ENCODE peak calls at places on chromosomes 16 and 17, in nine cellular contexts. One of them, this sample, is unnamed.

GRCh38 chr16:83420206-83420760 is 387.5 kb upstream of the HSBP1 start:
- DNase-seq in transverse colon: no peak
- DNase-seq in A549: no peak
- DNase-seq in uterus: no peak
- DNase-seq in lower leg skin: no peak
- DNase-seq in heart left ventricle: no peak
- DNase-seq in H1: no peak
- DNase-seq in breast epithelium: no peak
- DNase-seq in IMR-90: peak; percentile 47
- DNase-seq in this sample: no peak

GRCh38 chr16:4241601-4242270 is at the start of gene SRL:
- DNase-seq in transverse colon: no peak
- DNase-seq in A549: no peak
- DNase-seq in uterus: no peak
- DNase-seq in lower leg skin: no peak
- DNase-seq in heart left ventricle: peak; percentile 75
- DNase-seq in H1: no peak
- DNase-seq in breast epithelium: no peak
- DNase-seq in IMR-90: no peak
- DNase-seq in this sample: no peak

GRCh38 chr16:47905771-47906170 is 250.0 kb downstream of the ABCC12 start:
- DNase-seq in transverse colon: no peak
- DNase-seq in A549: no peak
- DNase-seq in uterus: no peak
- DNase-seq in lower leg skin: no peak
- DNase-seq in heart left ventricle: no peak
- DNase-seq in H1: no peak
- DNase-seq in breast epithelium: no peak
- DNase-seq in IMR-90: peak; percentile 63
- DNase-seq in this sample: peak; percentile 39

GRCh38 chr16:31869511-31870201 is 4.0 kb upstream of the ZNF267 start:
- DNase-seq in transverse colon: peak; percentile 32
- DNase-seq in A549: no peak
- DNase-seq in uterus: no peak
- DNase-seq in lower leg skin: peak; percentile 82
- DNase-seq in heart left ventricle: peak; percentile 51
- DNase-seq in H1: no peak
- DNase-seq in breast epithelium: peak; percentile 38
- DNase-seq in IMR-90: peak; percentile 92
- DNase-seq in this sample: peak; percentile 49

GRCh38 chr16:82345318-82345717 is 175.3 kb upstream of the MPHOSPH6 start:
- DNase-seq in transverse colon: no peak
- DNase-seq in A549: no peak
- DNase-seq in uterus: no peak
- DNase-seq in lower leg skin: no peak
- DNase-seq in heart left ventricle: no peak
- DNase-seq in H1: no peak
- DNase-seq in breast epithelium: no peak
- DNase-seq in IMR-90: no peak
- DNase-seq in this sample: no peak

GRCh38 chr16:69727916-69728270 is 1.5 kb upstream of the NQO1 start:
- DNase-seq in transverse colon: no peak
- DNase-seq in A549: no peak
- DNase-seq in uterus: no peak
- DNase-seq in lower leg skin: no peak
- DNase-seq in heart left ventricle: no peak
- DNase-seq in H1: no peak
- DNase-seq in breast epithelium: peak; percentile 38
- DNase-seq in IMR-90: no peak
- DNase-seq in this sample: no peak

GRCh38 chr17:63185420-63185819 is 219.4 kb downstream of the TANC2 start:
- DNase-seq in transverse colon: no peak
- DNase-seq in A549: no peak
- DNase-seq in uterus: no peak
- DNase-seq in lower leg skin: no peak
- DNase-seq in heart left ventricle: no peak
- DNase-seq in H1: no peak
- DNase-seq in breast epithelium: no peak
- DNase-seq in IMR-90: no peak
- DNase-seq in this sample: no peak

GRCh38 chr17:69669441-69670178 is 255.1 kb downstream of the MAP2K6 start:
- DNase-seq in transverse colon: no peak
- DNase-seq in A549: no peak
- DNase-seq in uterus: no peak
- DNase-seq in lower leg skin: no peak
- DNase-seq in heart left ventricle: no peak
- DNase-seq in H1: no peak
- DNase-seq in breast epithelium: no peak
- DNase-seq in IMR-90: peak; percentile 65
- DNase-seq in this sample: no peak

GRCh38 chr17:61729690-61730268 is 133.5 kb downstream of the BRIP1 start:
- DNase-seq in transverse colon: no peak
- DNase-seq in A549: no peak
- DNase-seq in uterus: no peak
- DNase-seq in lower leg skin: no peak
- DNase-seq in heart left ventricle: no peak
- DNase-seq in H1: no peak
- DNase-seq in breast epithelium: no peak
- DNase-seq in IMR-90: peak; percentile 40
- DNase-seq in this sample: no peak

GRCh38 chr16:3038256-3038655 is 1.5 kb upstream of the BICDL2 start:
- DNase-seq in transverse colon: peak; percentile 79
- DNase-seq in A549: no peak
- DNase-seq in uterus: no peak
- DNase-seq in lower leg skin: no peak
- DNase-seq in heart left ventricle: no peak
- DNase-seq in H1: no peak
- DNase-seq in breast epithelium: peak; percentile 82
- DNase-seq in IMR-90: no peak
- DNase-seq in this sample: no peak

GRCh38 chr16:72884573-72884972 is 163.4 kb downstream of the ZFHX3 start:
- DNase-seq in transverse colon: no peak
- DNase-seq in A549: no peak
- DNase-seq in uterus: no peak
- DNase-seq in lower leg skin: no peak
- DNase-seq in heart left ventricle: no peak
- DNase-seq in H1: no peak
- DNase-seq in breast epithelium: no peak
- DNase-seq in IMR-90: no peak
- DNase-seq in this sample: no peak

GRCh38 chr16:70474320-70475053 is 20.1 kb downstream of the FCSK start:
- DNase-seq in transverse colon: no peak
- DNase-seq in A549: no peak
- DNase-seq in uterus: no peak
- DNase-seq in lower leg skin: no peak
- DNase-seq in heart left ventricle: no peak
- DNase-seq in H1: no peak
- DNase-seq in breast epithelium: no peak
- DNase-seq in IMR-90: no peak
- DNase-seq in this sample: no peak

GRCh38 chr16:48623304-48624016 is 13.5 kb upstream of the N4BP1 start:
- DNase-seq in transverse colon: peak; percentile 88
- DNase-seq in A549: peak; percentile 84
- DNase-seq in uterus: peak; percentile 65
- DNase-seq in lower leg skin: peak; percentile 72
- DNase-seq in heart left ventricle: peak; percentile 88
- DNase-seq in H1: peak; percentile 59
- DNase-seq in breast epithelium: peak; percentile 73
- DNase-seq in IMR-90: peak; percentile 75
- DNase-seq in this sample: peak; percentile 90

GRCh38 chr17:69654981-69655581 is 240.6 kb downstream of the MAP2K6 start:
- DNase-seq in transverse colon: no peak
- DNase-seq in A549: peak; percentile 11
- DNase-seq in uterus: no peak
- DNase-seq in lower leg skin: no peak
- DNase-seq in heart left ventricle: no peak
- DNase-seq in H1: no peak
- DNase-seq in breast epithelium: no peak
- DNase-seq in IMR-90: peak; percentile 95
- DNase-seq in this sample: peak; percentile 38

GRCh38 chr17:78359216-78359935 is 501 bp downstream of the SOCS3 start:
- DNase-seq in transverse colon: no peak
- DNase-seq in A549: peak; percentile 64
- DNase-seq in uterus: no peak
- DNase-seq in lower leg skin: no peak
- DNase-seq in heart left ventricle: no peak
- DNase-seq in H1: no peak
- DNase-seq in breast epithelium: no peak
- DNase-seq in IMR-90: no peak
- DNase-seq in this sample: peak; percentile 49
- TF ChIP-seq POLR2A in transverse colon: no peak
- TF ChIP-seq POLR2A in A549: no peak
- TF ChIP-seq POLR2A in uterus: no peak
- TF ChIP-seq POLR2A in lower leg skin: no peak
- TF ChIP-seq POLR2A in heart left ventricle: no peak
- TF ChIP-seq POLR2A in H1: no peak
- TF ChIP-seq POLR2A in breast epithelium: no peak
- TF ChIP-seq POLR2A in IMR-90: no peak
- TF ChIP-seq POLR2A in this sample: no peak

GRCh38 chr17:51259574-51260236 is at the start of gene MBTD1:
- DNase-seq in transverse colon: peak; percentile 96
- DNase-seq in A549: peak; percentile 98
- DNase-seq in uterus: peak; percentile 96
- DNase-seq in lower leg skin: peak; percentile 96
- DNase-seq in heart left ventricle: peak; percentile 96
- DNase-seq in H1: peak; percentile 84
- DNase-seq in breast epithelium: peak; percentile 92
- DNase-seq in IMR-90: peak; percentile 97
- DNase-seq in this sample: peak; percentile 97
- TF ChIP-seq POLR2A in transverse colon: peak; percentile 14
- TF ChIP-seq POLR2A in A549: peak; percentile 36
- TF ChIP-seq POLR2A in uterus: peak; percentile 24
- TF ChIP-seq POLR2A in lower leg skin: no peak
- TF ChIP-seq POLR2A in heart left ventricle: peak; percentile 31
- TF ChIP-seq POLR2A in H1: peak; percentile 80
- TF ChIP-seq POLR2A in breast epithelium: peak; percentile 24
- TF ChIP-seq POLR2A in IMR-90: no peak
- TF ChIP-seq POLR2A in this sample: peak; percentile 24

DNA sequence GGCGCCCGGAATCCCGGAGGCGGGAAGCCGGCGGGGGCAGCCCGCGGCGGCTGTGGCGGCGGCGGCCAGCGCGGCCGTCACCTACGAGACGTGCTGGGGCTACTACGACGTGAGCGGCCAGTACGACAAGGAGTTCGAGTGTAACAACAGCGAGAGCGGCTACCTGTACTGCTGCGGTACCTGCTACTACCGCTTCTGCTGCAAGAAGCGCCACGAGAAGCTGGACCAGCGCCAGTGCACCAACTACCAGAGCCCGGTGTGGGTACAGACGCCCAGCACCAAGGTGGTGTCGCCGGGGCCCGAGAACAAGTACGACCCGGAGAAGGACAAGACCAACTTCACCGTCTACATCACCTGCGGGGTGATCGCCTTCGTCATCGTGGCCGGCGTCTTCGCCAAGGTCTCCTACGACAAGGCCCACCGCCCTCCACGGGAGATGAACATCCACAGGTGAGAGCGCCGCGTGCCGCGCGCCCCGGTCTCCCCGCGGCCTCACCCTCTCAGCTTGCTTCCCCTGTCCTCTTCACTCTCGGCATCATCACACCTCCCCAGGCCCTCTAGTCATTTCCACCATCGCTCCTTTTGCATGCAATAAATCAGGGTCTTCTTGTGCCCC is 706 bp downstream of the SHISA6 start:
- DNase-seq in transverse colon: peak; percentile 33
- DNase-seq in A549: no peak
- DNase-seq in uterus: no peak
- DNase-seq in lower leg skin: peak; percentile 18
- DNase-seq in heart left ventricle: no peak
- DNase-seq in H1: no peak
- DNase-seq in breast epithelium: no peak
- DNase-seq in IMR-90: no peak
- DNase-seq in this sample: no peak
- TF ChIP-seq POLR2A in transverse colon: no peak
- TF ChIP-seq POLR2A in A549: no peak
- TF ChIP-seq POLR2A in uterus: no peak
- TF ChIP-seq POLR2A in lower leg skin: no peak
- TF ChIP-seq POLR2A in heart left ventricle: no peak
- TF ChIP-seq POLR2A in H1: no peak
- TF ChIP-seq POLR2A in breast epithelium: no peak
- TF ChIP-seq POLR2A in IMR-90: no peak
- TF ChIP-seq POLR2A in this sample: no peak

GRCh38 chr16:8675183-8676159 is 1.1 kb downstream of the ABAT start:
- DNase-seq in transverse colon: no peak
- DNase-seq in A549: no peak
- DNase-seq in uterus: no peak
- DNase-seq in lower leg skin: no peak
- DNase-seq in heart left ventricle: no peak
- DNase-seq in H1: no peak
- DNase-seq in breast epithelium: no peak
- DNase-seq in IMR-90: no peak
- DNase-seq in this sample: no peak

GRCh38 chr16:8676160-8676547 is 1.7 kb downstream of the ABAT start:
- DNase-seq in transverse colon: no peak
- DNase-seq in A549: no peak
- DNase-seq in uterus: no peak
- DNase-seq in lower leg skin: no peak
- DNase-seq in heart left ventricle: no peak
- DNase-seq in H1: no peak
- DNase-seq in breast epithelium: no peak
- DNase-seq in IMR-90: no peak
- DNase-seq in this sample: no peak

GRCh38 chr16:8676737-8677375 is 2.4 kb downstream of the ABAT start:
- DNase-seq in transverse colon: no peak
- DNase-seq in A549: no peak
- DNase-seq in uterus: no peak
- DNase-seq in lower leg skin: no peak
- DNase-seq in heart left ventricle: no peak
- DNase-seq in H1: no peak
- DNase-seq in breast epithelium: no peak
- DNase-seq in IMR-90: no peak
- DNase-seq in this sample: no peak

GRCh38 chr16:8673611-8674412 is 605 bp upstream of the ABAT start:
- DNase-seq in transverse colon: no peak
- DNase-seq in A549: no peak
- DNase-seq in uterus: no peak
- DNase-seq in lower leg skin: no peak
- DNase-seq in heart left ventricle: no peak
- DNase-seq in H1: no peak
- DNase-seq in breast epithelium: no peak
- DNase-seq in IMR-90: no peak
- DNase-seq in this sample: no peak

DNA sequence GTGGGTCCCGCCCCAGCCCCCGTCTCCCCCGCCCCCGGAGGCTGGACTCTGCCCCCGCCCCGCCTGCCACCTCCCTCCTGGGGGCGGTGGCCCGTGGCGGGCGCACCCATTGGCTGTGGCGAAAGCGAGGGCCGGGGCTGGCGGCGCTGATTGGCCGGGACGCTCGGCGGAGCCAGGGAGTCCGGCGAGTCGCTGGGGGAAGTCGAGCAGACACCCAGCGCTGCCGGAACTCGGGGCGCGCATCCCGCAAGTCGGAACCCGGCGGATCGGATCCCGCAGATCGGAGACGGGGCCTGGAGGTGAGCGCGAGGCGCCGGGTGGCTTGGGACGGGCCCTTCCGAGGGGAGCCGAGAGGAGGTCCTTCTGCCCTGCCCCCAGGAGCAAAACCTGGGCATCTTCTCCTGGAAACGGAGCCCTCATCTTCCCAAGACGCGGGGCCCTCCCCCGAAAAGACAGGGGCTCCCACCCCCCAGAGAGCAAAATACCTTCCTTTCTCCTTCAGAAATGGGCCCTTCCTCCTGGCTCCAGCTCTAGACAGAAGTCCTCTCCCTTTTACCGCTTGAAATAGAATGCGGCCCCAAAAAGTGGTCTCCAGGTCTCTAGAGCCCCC is at the start of gene ABAT:
- DNase-seq in transverse colon: peak; percentile 94
- DNase-seq in A549: peak; percentile 66
- DNase-seq in uterus: peak; percentile 81
- DNase-seq in lower leg skin: peak; percentile 82
- DNase-seq in heart left ventricle: peak; percentile 91
- DNase-seq in H1: no peak
- DNase-seq in breast epithelium: peak; percentile 88
- DNase-seq in IMR-90: peak; percentile 69
- DNase-seq in this sample: peak; percentile 93
- TF ChIP-seq POLR2A in transverse colon: peak; percentile 66
- TF ChIP-seq POLR2A in A549: no peak
- TF ChIP-seq POLR2A in uterus: peak; percentile 26
- TF ChIP-seq POLR2A in lower leg skin: no peak
- TF ChIP-seq POLR2A in heart left ventricle: peak; percentile 51
- TF ChIP-seq POLR2A in H1: peak; percentile 57
- TF ChIP-seq POLR2A in breast epithelium: peak; percentile 26
- TF ChIP-seq POLR2A in IMR-90: no peak
- TF ChIP-seq POLR2A in this sample: no peak

This sample was measured in H54.